ENCODE peak calls at places on chromosome 2, in seven cellular contexts. One of them, this sample, is unnamed.

GRCh38 chr2:67839668-67840067 is 223.1 kb downstream of the C1D start:
- DNase-seq in activated naive CD8-positive, alpha-beta T cell treated with anti-CD3 and anti-CD28 coated beads, Interleukin-2, amount 50 U/mL, for 24 hours: no peak
- DNase-seq in activated CD4-positive, CD25-positive, alpha-beta regulatory T cell treated with anti-CD3 and anti-CD28 coated beads, Interleukin-2, amount 50 U/mL, for 72 hours: no peak
- DNase-seq in tibial nerve: no peak
- DNase-seq in HEK293T: no peak
- DNase-seq in GM23248: no peak
- DNase-seq in astrocyte of the spinal cord: peak
- DNase-seq in this sample: no peak

GRCh38 chr2:55989405-55989804 is 65.8 kb upstream of the EFEMP1 start:
- DNase-seq in activated naive CD8-positive, alpha-beta T cell treated with anti-CD3 and anti-CD28 coated beads, Interleukin-2, amount 50 U/mL, for 24 hours: no peak
- DNase-seq in activated CD4-positive, CD25-positive, alpha-beta regulatory T cell treated with anti-CD3 and anti-CD28 coated beads, Interleukin-2, amount 50 U/mL, for 72 hours: no peak
- DNase-seq in tibial nerve: no peak
- DNase-seq in HEK293T: no peak
- DNase-seq in GM23248: no peak
- DNase-seq in astrocyte of the spinal cord: no peak
- DNase-seq in this sample: no peak

GRCh38 chr2:3278521-3279218 is 98.9 kb downstream of the EIPR1 start:
- DNase-seq in activated naive CD8-positive, alpha-beta T cell treated with anti-CD3 and anti-CD28 coated beads, Interleukin-2, amount 50 U/mL, for 24 hours: no peak
- DNase-seq in activated CD4-positive, CD25-positive, alpha-beta regulatory T cell treated with anti-CD3 and anti-CD28 coated beads, Interleukin-2, amount 50 U/mL, for 72 hours: no peak
- DNase-seq in tibial nerve: no peak
- DNase-seq in HEK293T: no peak
- DNase-seq in GM23248: no peak
- DNase-seq in astrocyte of the spinal cord: no peak
- DNase-seq in this sample: no peak

GRCh38 chr2:124323321-124323720 is 298.2 kb downstream of the CNTNAP5 start:
- DNase-seq in activated naive CD8-positive, alpha-beta T cell treated with anti-CD3 and anti-CD28 coated beads, Interleukin-2, amount 50 U/mL, for 24 hours: no peak
- DNase-seq in activated CD4-positive, CD25-positive, alpha-beta regulatory T cell treated with anti-CD3 and anti-CD28 coated beads, Interleukin-2, amount 50 U/mL, for 72 hours: no peak
- DNase-seq in tibial nerve: no peak
- DNase-seq in HEK293T: no peak
- DNase-seq in GM23248: peak
- DNase-seq in astrocyte of the spinal cord: no peak
- DNase-seq in this sample: no peak

GRCh38 chr2:238308177-238308576 is 12.1 kb upstream of the TRAF3IP1 start:
- DNase-seq in activated naive CD8-positive, alpha-beta T cell treated with anti-CD3 and anti-CD28 coated beads, Interleukin-2, amount 50 U/mL, for 24 hours: no peak
- DNase-seq in activated CD4-positive, CD25-positive, alpha-beta regulatory T cell treated with anti-CD3 and anti-CD28 coated beads, Interleukin-2, amount 50 U/mL, for 72 hours: no peak
- DNase-seq in tibial nerve: no peak
- DNase-seq in HEK293T: no peak
- DNase-seq in GM23248: no peak
- DNase-seq in astrocyte of the spinal cord: no peak
- DNase-seq in this sample: no peak

GRCh38 chr2:171879865-171880264 is 14.2 kb downstream of the SLC25A12 start:
- DNase-seq in activated naive CD8-positive, alpha-beta T cell treated with anti-CD3 and anti-CD28 coated beads, Interleukin-2, amount 50 U/mL, for 24 hours: no peak
- DNase-seq in activated CD4-positive, CD25-positive, alpha-beta regulatory T cell treated with anti-CD3 and anti-CD28 coated beads, Interleukin-2, amount 50 U/mL, for 72 hours: no peak
- DNase-seq in tibial nerve: no peak
- DNase-seq in HEK293T: no peak
- DNase-seq in GM23248: no peak
- DNase-seq in astrocyte of the spinal cord: no peak
- DNase-seq in this sample: no peak

GRCh38 chr2:8633735-8634313 is 48.0 kb upstream of the ID2 start:
- DNase-seq in activated naive CD8-positive, alpha-beta T cell treated with anti-CD3 and anti-CD28 coated beads, Interleukin-2, amount 50 U/mL, for 24 hours: no peak
- DNase-seq in activated CD4-positive, CD25-positive, alpha-beta regulatory T cell treated with anti-CD3 and anti-CD28 coated beads, Interleukin-2, amount 50 U/mL, for 72 hours: no peak
- DNase-seq in tibial nerve: no peak
- DNase-seq in HEK293T: no peak
- DNase-seq in GM23248: peak
- DNase-seq in astrocyte of the spinal cord: peak
- DNase-seq in this sample: no peak

GRCh38 chr2:119387381-119388129 is 20.8 kb downstream of the DBI start:
- DNase-seq in activated naive CD8-positive, alpha-beta T cell treated with anti-CD3 and anti-CD28 coated beads, Interleukin-2, amount 50 U/mL, for 24 hours: peak
- DNase-seq in activated CD4-positive, CD25-positive, alpha-beta regulatory T cell treated with anti-CD3 and anti-CD28 coated beads, Interleukin-2, amount 50 U/mL, for 72 hours: no peak
- DNase-seq in tibial nerve: peak
- DNase-seq in HEK293T: no peak
- DNase-seq in GM23248: peak
- DNase-seq in astrocyte of the spinal cord: peak
- DNase-seq in this sample: peak

GRCh38 chr2:15112216-15112615 is 448.9 kb downstream of the NBAS start:
- DNase-seq in activated naive CD8-positive, alpha-beta T cell treated with anti-CD3 and anti-CD28 coated beads, Interleukin-2, amount 50 U/mL, for 24 hours: no peak
- DNase-seq in activated CD4-positive, CD25-positive, alpha-beta regulatory T cell treated with anti-CD3 and anti-CD28 coated beads, Interleukin-2, amount 50 U/mL, for 72 hours: no peak
- DNase-seq in tibial nerve: no peak
- DNase-seq in HEK293T: no peak
- DNase-seq in GM23248: peak
- DNase-seq in astrocyte of the spinal cord: peak
- DNase-seq in this sample: no peak

GRCh38 chr2:170878505-170878904 is 50.5 kb upstream of the GORASP2 start:
- DNase-seq in activated naive CD8-positive, alpha-beta T cell treated with anti-CD3 and anti-CD28 coated beads, Interleukin-2, amount 50 U/mL, for 24 hours: no peak
- DNase-seq in activated CD4-positive, CD25-positive, alpha-beta regulatory T cell treated with anti-CD3 and anti-CD28 coated beads, Interleukin-2, amount 50 U/mL, for 72 hours: no peak
- DNase-seq in tibial nerve: no peak
- DNase-seq in HEK293T: no peak
- DNase-seq in GM23248: no peak
- DNase-seq in astrocyte of the spinal cord: peak
- DNase-seq in this sample: no peak

GRCh38 chr2:55139305-55139704 is 89.1 kb upstream of the RTN4 start:
- DNase-seq in activated naive CD8-positive, alpha-beta T cell treated with anti-CD3 and anti-CD28 coated beads, Interleukin-2, amount 50 U/mL, for 24 hours: no peak
- DNase-seq in activated CD4-positive, CD25-positive, alpha-beta regulatory T cell treated with anti-CD3 and anti-CD28 coated beads, Interleukin-2, amount 50 U/mL, for 72 hours: no peak
- DNase-seq in tibial nerve: no peak
- DNase-seq in HEK293T: no peak
- DNase-seq in GM23248: no peak
- DNase-seq in astrocyte of the spinal cord: no peak
- DNase-seq in this sample: no peak

GRCh38 chr2:97907667-97908066 is 88.1 kb downstream of the TMEM131 start:
- DNase-seq in activated naive CD8-positive, alpha-beta T cell treated with anti-CD3 and anti-CD28 coated beads, Interleukin-2, amount 50 U/mL, for 24 hours: no peak
- DNase-seq in activated CD4-positive, CD25-positive, alpha-beta regulatory T cell treated with anti-CD3 and anti-CD28 coated beads, Interleukin-2, amount 50 U/mL, for 72 hours: no peak
- DNase-seq in tibial nerve: no peak
- DNase-seq in HEK293T: no peak
- DNase-seq in GM23248: no peak
- DNase-seq in astrocyte of the spinal cord: no peak
- DNase-seq in this sample: no peak

GRCh38 chr2:43251171-43251731 is 24.8 kb upstream of the ZFP36L2 start:
- DNase-seq in activated naive CD8-positive, alpha-beta T cell treated with anti-CD3 and anti-CD28 coated beads, Interleukin-2, amount 50 U/mL, for 24 hours: no peak
- DNase-seq in activated CD4-positive, CD25-positive, alpha-beta regulatory T cell treated with anti-CD3 and anti-CD28 coated beads, Interleukin-2, amount 50 U/mL, for 72 hours: no peak
- DNase-seq in tibial nerve: no peak
- DNase-seq in HEK293T: no peak
- DNase-seq in GM23248: peak
- DNase-seq in astrocyte of the spinal cord: peak
- DNase-seq in this sample: no peak

GRCh38 chr2:241844066-241844728 is 14.5 kb downstream of the PDCD1 start:
- DNase-seq in activated naive CD8-positive, alpha-beta T cell treated with anti-CD3 and anti-CD28 coated beads, Interleukin-2, amount 50 U/mL, for 24 hours: peak
- DNase-seq in activated CD4-positive, CD25-positive, alpha-beta regulatory T cell treated with anti-CD3 and anti-CD28 coated beads, Interleukin-2, amount 50 U/mL, for 72 hours: peak
- DNase-seq in tibial nerve: peak
- DNase-seq in HEK293T: peak
- DNase-seq in GM23248: peak
- DNase-seq in astrocyte of the spinal cord: peak
- DNase-seq in this sample: peak

GRCh38 chr2:120419073-120419472 is 73.1 kb downstream of the INHBB start:
- DNase-seq in activated naive CD8-positive, alpha-beta T cell treated with anti-CD3 and anti-CD28 coated beads, Interleukin-2, amount 50 U/mL, for 24 hours: no peak
- DNase-seq in activated CD4-positive, CD25-positive, alpha-beta regulatory T cell treated with anti-CD3 and anti-CD28 coated beads, Interleukin-2, amount 50 U/mL, for 72 hours: no peak
- DNase-seq in tibial nerve: no peak
- DNase-seq in HEK293T: no peak
- DNase-seq in GM23248: no peak
- DNase-seq in astrocyte of the spinal cord: no peak
- DNase-seq in this sample: no peak

GRCh38 chr2:1886405-1886992 is 142.2 kb upstream of the PXDN start:
- DNase-seq in activated naive CD8-positive, alpha-beta T cell treated with anti-CD3 and anti-CD28 coated beads, Interleukin-2, amount 50 U/mL, for 24 hours: peak
- DNase-seq in activated CD4-positive, CD25-positive, alpha-beta regulatory T cell treated with anti-CD3 and anti-CD28 coated beads, Interleukin-2, amount 50 U/mL, for 72 hours: peak
- DNase-seq in tibial nerve: peak
- DNase-seq in HEK293T: peak
- DNase-seq in GM23248: peak
- DNase-seq in astrocyte of the spinal cord: peak
- DNase-seq in this sample: peak

GRCh38 chr2:54149623-54150501 is 34.4 kb downstream of the ACYP2 start:
- DNase-seq in activated naive CD8-positive, alpha-beta T cell treated with anti-CD3 and anti-CD28 coated beads, Interleukin-2, amount 50 U/mL, for 24 hours: no peak
- DNase-seq in activated CD4-positive, CD25-positive, alpha-beta regulatory T cell treated with anti-CD3 and anti-CD28 coated beads, Interleukin-2, amount 50 U/mL, for 72 hours: no peak
- DNase-seq in tibial nerve: no peak
- DNase-seq in HEK293T: no peak
- DNase-seq in GM23248: peak
- DNase-seq in astrocyte of the spinal cord: peak
- DNase-seq in this sample: no peak

GRCh38 chr2:126370208-126370607 is 285.8 kb upstream of the GYPC start:
- DNase-seq in activated naive CD8-positive, alpha-beta T cell treated with anti-CD3 and anti-CD28 coated beads, Interleukin-2, amount 50 U/mL, for 24 hours: no peak
- DNase-seq in activated CD4-positive, CD25-positive, alpha-beta regulatory T cell treated with anti-CD3 and anti-CD28 coated beads, Interleukin-2, amount 50 U/mL, for 72 hours: no peak
- DNase-seq in tibial nerve: no peak
- DNase-seq in HEK293T: no peak
- DNase-seq in GM23248: no peak
- DNase-seq in astrocyte of the spinal cord: peak
- DNase-seq in this sample: no peak

GRCh38 chr2:150762571-150762970 is 275.1 kb upstream of the RND3 start:
- DNase-seq in activated naive CD8-positive, alpha-beta T cell treated with anti-CD3 and anti-CD28 coated beads, Interleukin-2, amount 50 U/mL, for 24 hours: no peak
- DNase-seq in activated CD4-positive, CD25-positive, alpha-beta regulatory T cell treated with anti-CD3 and anti-CD28 coated beads, Interleukin-2, amount 50 U/mL, for 72 hours: no peak
- DNase-seq in tibial nerve: no peak
- DNase-seq in HEK293T: no peak
- DNase-seq in GM23248: no peak
- DNase-seq in astrocyte of the spinal cord: no peak
- DNase-seq in this sample: no peak

GRCh38 chr2:37985333-37985732 is 60.2 kb downstream of the RMDN2 start:
- DNase-seq in activated naive CD8-positive, alpha-beta T cell treated with anti-CD3 and anti-CD28 coated beads, Interleukin-2, amount 50 U/mL, for 24 hours: no peak
- DNase-seq in activated CD4-positive, CD25-positive, alpha-beta regulatory T cell treated with anti-CD3 and anti-CD28 coated beads, Interleukin-2, amount 50 U/mL, for 72 hours: no peak
- DNase-seq in tibial nerve: no peak
- DNase-seq in HEK293T: no peak
- DNase-seq in GM23248: peak
- DNase-seq in astrocyte of the spinal cord: peak
- DNase-seq in this sample: no peak

GRCh38 chr2:176490061-176490861 is 221.0 kb downstream of the MTX2 start:
- DNase-seq in activated naive CD8-positive, alpha-beta T cell treated with anti-CD3 and anti-CD28 coated beads, Interleukin-2, amount 50 U/mL, for 24 hours: no peak
- DNase-seq in activated CD4-positive, CD25-positive, alpha-beta regulatory T cell treated with anti-CD3 and anti-CD28 coated beads, Interleukin-2, amount 50 U/mL, for 72 hours: no peak
- DNase-seq in tibial nerve: peak
- DNase-seq in HEK293T: no peak
- DNase-seq in GM23248: no peak
- DNase-seq in astrocyte of the spinal cord: peak
- DNase-seq in this sample: no peak

GRCh38 chr2:127582863-127583861 is 47.7 kb downstream of the MYO7B start:
- DNase-seq in activated naive CD8-positive, alpha-beta T cell treated with anti-CD3 and anti-CD28 coated beads, Interleukin-2, amount 50 U/mL, for 24 hours: no peak
- DNase-seq in activated CD4-positive, CD25-positive, alpha-beta regulatory T cell treated with anti-CD3 and anti-CD28 coated beads, Interleukin-2, amount 50 U/mL, for 72 hours: no peak
- DNase-seq in tibial nerve: no peak
- DNase-seq in HEK293T: no peak
- DNase-seq in GM23248: no peak
- DNase-seq in astrocyte of the spinal cord: no peak
- DNase-seq in this sample: no peak

GRCh38 chr2:119702918-119703401 is 24.0 kb downstream of the TMEM177 start:
- DNase-seq in activated naive CD8-positive, alpha-beta T cell treated with anti-CD3 and anti-CD28 coated beads, Interleukin-2, amount 50 U/mL, for 24 hours: peak
- DNase-seq in activated CD4-positive, CD25-positive, alpha-beta regulatory T cell treated with anti-CD3 and anti-CD28 coated beads, Interleukin-2, amount 50 U/mL, for 72 hours: peak
- DNase-seq in tibial nerve: no peak
- DNase-seq in HEK293T: peak
- DNase-seq in GM23248: peak
- DNase-seq in astrocyte of the spinal cord: peak
- DNase-seq in this sample: peak

GRCh38 chr2:64204006-64204632 is 59.9 kb upstream of the PELI1 start:
- DNase-seq in activated naive CD8-positive, alpha-beta T cell treated with anti-CD3 and anti-CD28 coated beads, Interleukin-2, amount 50 U/mL, for 24 hours: peak
- DNase-seq in activated CD4-positive, CD25-positive, alpha-beta regulatory T cell treated with anti-CD3 and anti-CD28 coated beads, Interleukin-2, amount 50 U/mL, for 72 hours: peak
- DNase-seq in tibial nerve: no peak
- DNase-seq in HEK293T: no peak
- DNase-seq in GM23248: peak
- DNase-seq in astrocyte of the spinal cord: no peak
- DNase-seq in this sample: peak

GRCh38 chr2:67755511-67755910 is 307.3 kb downstream of the C1D start:
- DNase-seq in activated naive CD8-positive, alpha-beta T cell treated with anti-CD3 and anti-CD28 coated beads, Interleukin-2, amount 50 U/mL, for 24 hours: no peak
- DNase-seq in activated CD4-positive, CD25-positive, alpha-beta regulatory T cell treated with anti-CD3 and anti-CD28 coated beads, Interleukin-2, amount 50 U/mL, for 72 hours: no peak
- DNase-seq in tibial nerve: no peak
- DNase-seq in HEK293T: no peak
- DNase-seq in GM23248: no peak
- DNase-seq in astrocyte of the spinal cord: no peak
- DNase-seq in this sample: no peak